ENCODE peak calls at places on chromosomes 2 and 18, in seven cellular contexts. One of them, this sample, is unnamed.

GRCh38 chr2:73290049-73290839 is 3.1 kb downstream of the EGR4 start:
- DNase-seq in SK-N-SH: peak; percentile 61
- DNase-seq in K562: no peak
- DNase-seq in HCT116: no peak
- DNase-seq in HepG2: peak; percentile 61
- DNase-seq in H1: no peak
- DNase-seq in GM12878: no peak
- DNase-seq in this sample: peak; percentile 73

GRCh38 chr2:150234787-150235512 is 252.5 kb downstream of the RND3 start:
- DNase-seq in HepG2: no peak
- DNase-seq in HCT116: no peak
- DNase-seq in K562: no peak
- DNase-seq in SK-N-SH: no peak
- DNase-seq in GM12878: no peak
- DNase-seq in H1: no peak
- DNase-seq in this sample: no peak

GRCh38 chr2:182240862-182241371 is 185.9 kb downstream of the PDE1A start:
- DNase-seq in SK-N-SH: peak; percentile 14
- DNase-seq in HCT116: peak; percentile 38
- DNase-seq in GM12878: peak; percentile 62
- DNase-seq in H1: peak; percentile 10
- DNase-seq in HepG2: peak; percentile 55
- DNase-seq in K562: no peak
- DNase-seq in this sample: peak; percentile 54

GRCh38 chr18:72848534-72849237 is 19.1 kb downstream of the NETO1 start:
- DNase-seq in GM12878: no peak
- DNase-seq in SK-N-SH: no peak
- DNase-seq in H1: no peak
- DNase-seq in K562: no peak
- DNase-seq in HepG2: no peak
- DNase-seq in HCT116: no peak
- DNase-seq in this sample: no peak

GRCh38 chr18:48032876-48033769 is 102.7 kb upstream of the SMAD2 start:
- DNase-seq in HCT116: no peak
- DNase-seq in K562: no peak
- DNase-seq in H1: no peak
- DNase-seq in GM12878: no peak
- DNase-seq in HepG2: no peak
- DNase-seq in SK-N-SH: no peak
- DNase-seq in this sample: no peak

GRCh38 chr2:193539188-193539587 is 1344.5 kb upstream of the TMEFF2 start:
- DNase-seq in GM12878: no peak
- DNase-seq in H1: no peak
- DNase-seq in SK-N-SH: no peak
- DNase-seq in HCT116: no peak
- DNase-seq in HepG2: peak; percentile 6
- DNase-seq in K562: no peak
- DNase-seq in this sample: no peak

GRCh38 chr2:220619525-220620267 is 952.4 kb downstream of the EPHA4 start:
- DNase-seq in HCT116: peak; percentile 15
- DNase-seq in H1: no peak
- DNase-seq in HepG2: no peak
- DNase-seq in K562: no peak
- DNase-seq in SK-N-SH: no peak
- DNase-seq in GM12878: no peak
- DNase-seq in this sample: peak; percentile 86

GRCh38 chr2:225781145-225781544 is 381.6 kb downstream of the NYAP2 start:
- DNase-seq in HCT116: no peak
- DNase-seq in K562: no peak
- DNase-seq in GM12878: no peak
- DNase-seq in H1: no peak
- DNase-seq in SK-N-SH: no peak
- DNase-seq in HepG2: no peak
- DNase-seq in this sample: no peak

GRCh38 chr18:57837917-57838548 is 34.9 kb upstream of the ATP8B1 start:
- DNase-seq in GM12878: peak; percentile 91
- DNase-seq in K562: no peak
- DNase-seq in SK-N-SH: no peak
- DNase-seq in HCT116: no peak
- DNase-seq in H1: no peak
- DNase-seq in HepG2: no peak
- DNase-seq in this sample: no peak

GRCh38 chr2:69773201-69773600 is 31.3 kb downstream of the ANXA4 start:
- DNase-seq in HCT116: no peak
- DNase-seq in K562: no peak
- DNase-seq in SK-N-SH: no peak
- DNase-seq in HepG2: no peak
- DNase-seq in H1: no peak
- DNase-seq in GM12878: no peak
- DNase-seq in this sample: no peak

GRCh38 chr18:73895701-73896100 is 251.9 kb downstream of the FBXO15 start:
- DNase-seq in SK-N-SH: no peak
- DNase-seq in GM12878: no peak
- DNase-seq in H1: no peak
- DNase-seq in HepG2: peak; percentile 2
- DNase-seq in K562: no peak
- DNase-seq in HCT116: no peak
- DNase-seq in this sample: peak; percentile 16

GRCh38 chr2:143706297-143706696 is 577.1 kb downstream of the ARHGAP15 start:
- DNase-seq in K562: no peak
- DNase-seq in GM12878: no peak
- DNase-seq in SK-N-SH: no peak
- DNase-seq in HCT116: no peak
- DNase-seq in HepG2: no peak
- DNase-seq in H1: no peak
- DNase-seq in this sample: no peak

GRCh38 chr2:128536925-128537620 is 218.4 kb upstream of the HS6ST1 start:
- DNase-seq in SK-N-SH: no peak
- DNase-seq in HCT116: peak; percentile 77
- DNase-seq in K562: peak; percentile 39
- DNase-seq in H1: peak; percentile 21
- DNase-seq in HepG2: peak; percentile 80
- DNase-seq in GM12878: no peak
- DNase-seq in this sample: no peak

GRCh38 chr2:231701456-231702373 is 6.6 kb upstream of the PTMA start:
- DNase-seq in K562: no peak
- DNase-seq in HepG2: peak; percentile 45
- DNase-seq in HCT116: no peak
- DNase-seq in SK-N-SH: no peak
- DNase-seq in H1: no peak
- DNase-seq in GM12878: no peak
- DNase-seq in this sample: peak; percentile 65

DNA sequence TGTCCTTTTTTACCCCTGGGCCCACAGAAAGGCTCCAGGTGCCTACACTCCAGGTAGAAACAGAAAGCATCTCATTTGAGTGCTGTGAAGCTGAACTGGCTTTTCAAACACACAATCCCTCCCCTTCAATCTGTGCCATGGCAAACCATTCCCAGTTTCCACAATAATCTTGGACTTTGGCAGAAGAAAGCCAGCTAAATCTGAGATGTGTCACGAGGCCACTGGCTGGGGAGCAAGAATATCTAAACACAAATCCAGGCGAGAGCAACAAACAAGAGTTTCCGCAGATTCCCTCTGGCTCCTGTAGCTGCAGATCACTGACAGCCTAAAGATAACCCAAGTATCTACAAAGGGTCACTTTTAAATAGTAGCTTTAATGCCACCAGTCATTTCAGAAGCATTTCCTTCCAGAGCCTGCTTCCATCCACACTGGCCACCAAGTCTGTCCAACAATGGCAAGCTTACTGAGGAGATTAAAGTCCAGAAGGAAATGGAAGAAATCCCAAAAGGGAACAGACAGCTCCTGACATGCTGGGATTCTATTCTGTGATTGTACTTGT is 86.9 kb downstream of the ACVR1 start:
- DNase-seq in SK-N-SH: no peak
- DNase-seq in GM12878: no peak
- DNase-seq in HCT116: no peak
- DNase-seq in HepG2: no peak
- DNase-seq in H1: no peak
- DNase-seq in K562: no peak
- DNase-seq in this sample: no peak
- TF ChIP-seq JUND in SK-N-SH: no peak
- TF ChIP-seq JUND in GM12878: no peak
- TF ChIP-seq JUND in HCT116: no peak
- TF ChIP-seq JUND in HepG2: no peak
- TF ChIP-seq JUND in H1: no peak
- TF ChIP-seq JUND in K562: no peak
- TF ChIP-seq JUND in this sample: no peak

DNA sequence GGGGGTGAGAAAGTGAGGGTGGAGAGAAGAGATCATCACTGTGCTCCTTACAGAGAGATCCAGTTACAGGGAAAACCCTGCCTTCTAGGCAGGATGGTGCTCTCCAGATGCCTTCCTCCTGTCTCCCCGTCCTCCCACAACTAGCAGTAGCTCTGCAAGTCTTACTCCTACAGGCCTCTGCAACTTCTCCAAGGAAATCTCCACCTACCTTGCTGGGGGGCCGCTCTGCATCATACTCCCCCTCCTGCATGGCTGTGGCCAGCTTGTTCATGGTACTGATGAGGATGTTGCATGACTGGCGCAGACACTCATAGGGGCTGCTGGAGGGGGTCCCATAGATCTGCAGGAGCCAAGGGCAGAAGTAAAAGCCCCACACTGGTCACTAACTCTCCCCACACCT is 14.1 kb downstream of the DCTN1 start:
- DNase-seq in H1: no peak
- DNase-seq in SK-N-SH: no peak
- DNase-seq in GM12878: no peak
- DNase-seq in HepG2: no peak
- DNase-seq in HCT116: no peak
- DNase-seq in K562: no peak
- DNase-seq in this sample: no peak
- TF ChIP-seq JUND in H1: no peak
- TF ChIP-seq JUND in SK-N-SH: no peak
- TF ChIP-seq JUND in GM12878: no peak
- TF ChIP-seq JUND in HepG2: no peak
- TF ChIP-seq JUND in HCT116: no peak
- TF ChIP-seq JUND in K562: no peak
- TF ChIP-seq JUND in this sample: no peak

DNA sequence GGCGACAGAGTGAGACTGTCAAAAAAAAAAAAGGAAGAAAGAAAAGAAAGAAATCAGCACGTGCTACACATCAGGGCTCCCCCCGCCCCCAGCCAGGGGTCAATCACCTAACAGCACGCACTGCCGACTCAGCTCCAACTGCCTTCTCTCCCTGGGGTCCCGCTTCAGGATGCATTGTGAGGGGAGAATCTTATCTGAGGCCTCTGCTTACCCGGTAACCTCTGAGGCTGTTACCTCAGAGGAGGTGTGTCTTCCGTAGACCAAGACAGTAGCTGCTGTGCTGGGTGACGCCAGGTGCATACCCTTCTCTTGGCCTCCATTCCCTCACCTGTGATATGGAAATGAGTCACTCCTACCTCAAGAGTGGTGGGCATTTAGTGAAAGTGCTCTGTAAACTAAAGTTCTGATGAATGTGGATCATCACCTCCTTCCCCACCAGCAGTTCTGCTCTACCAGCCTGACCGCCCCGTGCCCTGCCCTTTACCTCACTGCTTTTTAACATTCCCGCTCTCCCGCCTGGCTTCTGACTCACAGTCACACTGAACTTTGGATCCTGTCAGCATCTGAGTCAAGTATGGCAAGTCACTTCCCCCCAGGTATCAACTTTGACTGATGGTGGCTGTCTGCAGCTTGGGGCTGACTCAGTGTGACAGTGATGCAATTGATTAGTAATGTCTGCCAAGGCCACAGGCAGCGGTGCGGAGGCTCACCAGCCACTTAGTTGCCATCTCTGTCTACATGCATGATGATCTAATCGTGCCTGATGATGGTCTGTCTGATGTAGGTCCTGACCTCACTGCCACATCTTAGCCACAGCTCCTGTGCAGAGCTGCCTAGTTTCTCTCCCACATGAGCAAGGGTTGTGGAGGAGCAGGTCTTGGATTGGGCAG is 20.1 kb downstream of the ARID5A start:
- DNase-seq in SK-N-SH: peak; percentile 12
- DNase-seq in H1: no peak
- DNase-seq in GM12878: no peak
- DNase-seq in HCT116: peak; percentile 97
- DNase-seq in HepG2: peak; percentile 99
- DNase-seq in K562: peak; percentile 34
- DNase-seq in this sample: no peak
- TF ChIP-seq JUND in SK-N-SH: peak; percentile 59
- TF ChIP-seq JUND in H1: no peak
- TF ChIP-seq JUND in GM12878: no peak
- TF ChIP-seq JUND in HCT116: no peak
- TF ChIP-seq JUND in HepG2: peak; percentile 98
- TF ChIP-seq JUND in K562: peak; percentile 34
- TF ChIP-seq JUND in this sample: no peak

GRCh38 chr2:74938264-74938663 is 20.2 kb upstream of the POLE4 start:
- DNase-seq in HepG2: no peak
- DNase-seq in GM12878: no peak
- DNase-seq in K562: no peak
- DNase-seq in SK-N-SH: no peak
- DNase-seq in HCT116: no peak
- DNase-seq in H1: no peak
- DNase-seq in this sample: no peak

GRCh38 chr2:74935883-74936483 is 22.5 kb upstream of the POLE4 start:
- DNase-seq in GM12878: no peak
- DNase-seq in HepG2: no peak
- DNase-seq in HCT116: no peak
- DNase-seq in K562: no peak
- DNase-seq in SK-N-SH: no peak
- DNase-seq in H1: no peak
- DNase-seq in this sample: no peak

GRCh38 chr2:74941284-74941683 is 17.2 kb upstream of the POLE4 start:
- DNase-seq in HCT116: no peak
- DNase-seq in GM12878: no peak
- DNase-seq in HepG2: no peak
- DNase-seq in K562: no peak
- DNase-seq in SK-N-SH: no peak
- DNase-seq in H1: no peak
- DNase-seq in this sample: no peak

GRCh38 chr2:74939919-74940812 is 18.3 kb upstream of the POLE4 start:
- DNase-seq in HCT116: no peak
- DNase-seq in GM12878: no peak
- DNase-seq in K562: peak; percentile 45
- DNase-seq in HepG2: peak; percentile 100
- DNase-seq in H1: no peak
- DNase-seq in SK-N-SH: no peak
- DNase-seq in this sample: no peak

DNA sequence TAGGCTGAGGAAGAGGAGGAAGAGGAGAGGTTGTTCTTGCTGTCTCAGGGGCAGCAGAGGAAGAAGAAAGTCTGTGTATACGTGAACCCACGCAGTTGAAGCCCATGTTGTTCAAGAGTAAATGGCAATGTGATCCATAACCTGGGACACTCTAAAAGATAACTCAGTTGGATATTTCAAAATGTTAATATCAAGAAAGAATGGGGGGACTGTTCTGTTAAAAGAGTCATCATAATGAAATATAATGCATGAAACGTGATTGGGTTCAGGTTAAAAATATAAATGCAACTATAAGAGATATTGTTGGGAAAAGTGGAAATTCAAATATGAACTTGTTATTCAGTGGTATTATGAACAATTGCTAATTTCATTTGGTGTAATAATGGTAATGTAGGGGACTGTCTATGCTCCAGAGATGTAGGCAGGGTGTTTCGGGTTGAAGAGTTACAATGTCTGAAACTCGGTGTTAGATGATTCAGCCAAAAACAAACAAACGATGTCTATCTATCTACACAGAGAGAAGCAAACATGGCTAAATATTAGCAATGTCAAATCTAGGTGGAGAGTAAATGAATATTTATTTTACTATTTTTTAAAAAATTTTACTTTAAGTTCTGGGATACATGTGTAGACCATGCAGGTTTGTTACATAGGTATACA is 21.1 kb upstream of the POLE4 start:
- DNase-seq in HCT116: no peak
- DNase-seq in H1: no peak
- DNase-seq in GM12878: no peak
- DNase-seq in HepG2: peak; percentile 74
- DNase-seq in SK-N-SH: no peak
- DNase-seq in K562: no peak
- DNase-seq in this sample: no peak
- TF ChIP-seq JUND in HCT116: no peak
- TF ChIP-seq JUND in H1: no peak
- TF ChIP-seq JUND in GM12878: no peak
- TF ChIP-seq JUND in HepG2: peak; percentile 83
- TF ChIP-seq JUND in SK-N-SH: no peak
- TF ChIP-seq JUND in K562: no peak
- TF ChIP-seq JUND in this sample: no peak